ENCODE peak calls at places on chromosomes 7 and 10, in eight cellular contexts. One of them, this sample, is unnamed.

GRCh38 chr10:29151011-29151410 is 137.9 kb upstream of the LYZL1 start:
- DNase-seq in AG09309: no peak
- DNase-seq in CD8-positive, alpha-beta T cell: no peak
- DNase-seq in K562: no peak
- DNase-seq in AG10803: no peak
- DNase-seq in AG04450: no peak
- DNase-seq in heart left ventricle: no peak
- DNase-seq in fibroblast of pulmonary artery: no peak
- DNase-seq in this sample: no peak

GRCh38 chr7:149799397-149800168 is 26.2 kb upstream of the ZNF467 start:
- DNase-seq in CD8-positive, alpha-beta T cell: peak
- DNase-seq in heart left ventricle: peak
- DNase-seq in K562: peak
- DNase-seq in AG09309: no peak
- DNase-seq in fibroblast of pulmonary artery: peak
- DNase-seq in AG04450: no peak
- DNase-seq in AG10803: no peak
- DNase-seq in this sample: no peak

GRCh38 chr7:150335101-150335773 is 6.2 kb downstream of the RARRES2 start:
- DNase-seq in heart left ventricle: no peak
- DNase-seq in AG10803: peak
- DNase-seq in AG04450: peak
- DNase-seq in K562: no peak
- DNase-seq in fibroblast of pulmonary artery: peak
- DNase-seq in CD8-positive, alpha-beta T cell: no peak
- DNase-seq in AG09309: no peak
- DNase-seq in this sample: peak

GRCh38 chr7:131513245-131514061 is 43.0 kb downstream of the PODXL start:
- DNase-seq in AG10803: peak
- DNase-seq in AG09309: peak
- DNase-seq in K562: peak
- DNase-seq in AG04450: peak
- DNase-seq in fibroblast of pulmonary artery: peak
- DNase-seq in CD8-positive, alpha-beta T cell: peak
- DNase-seq in heart left ventricle: peak
- DNase-seq in this sample: peak

GRCh38 chr7:81268551-81268950 is 349.7 kb upstream of the SEMA3C start:
- DNase-seq in heart left ventricle: no peak
- DNase-seq in fibroblast of pulmonary artery: peak
- DNase-seq in AG10803: peak
- DNase-seq in K562: no peak
- DNase-seq in CD8-positive, alpha-beta T cell: no peak
- DNase-seq in AG04450: no peak
- DNase-seq in AG09309: no peak
- DNase-seq in this sample: peak

GRCh38 chr7:146115665-146116451 is 743 bp upstream of the CNTNAP2 start:
- DNase-seq in heart left ventricle: peak
- DNase-seq in CD8-positive, alpha-beta T cell: no peak
- DNase-seq in AG04450: no peak
- DNase-seq in AG10803: peak
- DNase-seq in AG09309: no peak
- DNase-seq in fibroblast of pulmonary artery: peak
- DNase-seq in K562: peak
- DNase-seq in this sample: peak

GRCh38 chr10:51367120-51367519 is 292.8 kb downstream of the PRKG1 start:
- DNase-seq in AG04450: no peak
- DNase-seq in AG09309: no peak
- DNase-seq in K562: no peak
- DNase-seq in heart left ventricle: no peak
- DNase-seq in fibroblast of pulmonary artery: no peak
- DNase-seq in AG10803: no peak
- DNase-seq in CD8-positive, alpha-beta T cell: no peak
- DNase-seq in this sample: no peak

GRCh38 chr10:7817576-7817975 is 729 bp upstream of the TAF3 start:
- DNase-seq in heart left ventricle: no peak
- DNase-seq in AG10803: no peak
- DNase-seq in CD8-positive, alpha-beta T cell: no peak
- DNase-seq in fibroblast of pulmonary artery: no peak
- DNase-seq in AG09309: no peak
- DNase-seq in AG04450: no peak
- DNase-seq in K562: no peak
- DNase-seq in this sample: no peak

GRCh38 chr10:1631282-1631681 is 106.0 kb downstream of the ADARB2 start:
- DNase-seq in fibroblast of pulmonary artery: no peak
- DNase-seq in K562: no peak
- DNase-seq in AG10803: no peak
- DNase-seq in AG09309: no peak
- DNase-seq in AG04450: no peak
- DNase-seq in CD8-positive, alpha-beta T cell: peak
- DNase-seq in heart left ventricle: no peak
- DNase-seq in this sample: no peak

GRCh38 chr7:123819001-123819400 is 26.0 kb upstream of the HYAL4 start:
- DNase-seq in CD8-positive, alpha-beta T cell: no peak
- DNase-seq in AG04450: no peak
- DNase-seq in K562: no peak
- DNase-seq in heart left ventricle: no peak
- DNase-seq in AG10803: no peak
- DNase-seq in fibroblast of pulmonary artery: no peak
- DNase-seq in AG09309: no peak
- DNase-seq in this sample: no peak

GRCh38 chr10:89838002-89838615 is 136.7 kb downstream of the KIF20B start:
- DNase-seq in fibroblast of pulmonary artery: no peak
- DNase-seq in CD8-positive, alpha-beta T cell: no peak
- DNase-seq in AG10803: no peak
- DNase-seq in heart left ventricle: no peak
- DNase-seq in AG04450: no peak
- DNase-seq in K562: no peak
- DNase-seq in AG09309: no peak
- DNase-seq in this sample: no peak

GRCh38 chr7:108454674-108455523 is 1.3 kb downstream of the NRCAM start:
- DNase-seq in CD8-positive, alpha-beta T cell: peak
- DNase-seq in AG09309: no peak
- DNase-seq in heart left ventricle: no peak
- DNase-seq in fibroblast of pulmonary artery: peak
- DNase-seq in AG10803: no peak
- DNase-seq in K562: no peak
- DNase-seq in AG04450: no peak
- DNase-seq in this sample: peak

GRCh38 chr10:95560288-95561199 is 627 bp downstream of the SORBS1 start:
- DNase-seq in AG10803: peak
- DNase-seq in heart left ventricle: peak
- DNase-seq in fibroblast of pulmonary artery: peak
- DNase-seq in AG04450: no peak
- DNase-seq in CD8-positive, alpha-beta T cell: peak
- DNase-seq in K562: no peak
- DNase-seq in AG09309: no peak
- DNase-seq in this sample: peak

GRCh38 chr10:71378341-71379117 is 18.2 kb upstream of the CDH23 start:
- DNase-seq in AG09309: no peak
- DNase-seq in fibroblast of pulmonary artery: no peak
- DNase-seq in CD8-positive, alpha-beta T cell: no peak
- DNase-seq in heart left ventricle: no peak
- DNase-seq in K562: peak
- DNase-seq in AG10803: no peak
- DNase-seq in AG04450: no peak
- DNase-seq in this sample: no peak

GRCh38 chr10:78011065-78011464 is 18.2 kb downstream of the POLR3A start:
- DNase-seq in CD8-positive, alpha-beta T cell: no peak
- DNase-seq in AG10803: no peak
- DNase-seq in fibroblast of pulmonary artery: no peak
- DNase-seq in AG04450: no peak
- DNase-seq in heart left ventricle: no peak
- DNase-seq in AG09309: no peak
- DNase-seq in K562: no peak
- DNase-seq in this sample: no peak

GRCh38 chr10:53841746-53842145 is 959.3 kb downstream of the PCDH15 start:
- DNase-seq in heart left ventricle: no peak
- DNase-seq in AG04450: no peak
- DNase-seq in K562: no peak
- DNase-seq in AG10803: no peak
- DNase-seq in fibroblast of pulmonary artery: no peak
- DNase-seq in CD8-positive, alpha-beta T cell: no peak
- DNase-seq in AG09309: no peak
- DNase-seq in this sample: no peak

GRCh38 chr7:101862280-101863220 is 45.1 kb downstream of the CUX1 start:
- DNase-seq in AG10803: no peak
- DNase-seq in fibroblast of pulmonary artery: no peak
- DNase-seq in AG04450: no peak
- DNase-seq in AG09309: no peak
- DNase-seq in K562: peak
- DNase-seq in heart left ventricle: peak
- DNase-seq in CD8-positive, alpha-beta T cell: no peak
- DNase-seq in this sample: no peak

GRCh38 chr7:17297243-17297642 is 1.2 kb upstream of the AHR start:
- DNase-seq in CD8-positive, alpha-beta T cell: no peak
- DNase-seq in K562: no peak
- DNase-seq in heart left ventricle: no peak
- DNase-seq in AG10803: no peak
- DNase-seq in AG04450: no peak
- DNase-seq in AG09309: no peak
- DNase-seq in fibroblast of pulmonary artery: no peak
- DNase-seq in this sample: no peak

GRCh38 chr7:17298840-17299476 is 506 bp downstream of the AHR start:
- DNase-seq in AG10803: no peak
- DNase-seq in AG09309: no peak
- DNase-seq in AG04450: no peak
- DNase-seq in heart left ventricle: peak
- DNase-seq in fibroblast of pulmonary artery: peak
- DNase-seq in CD8-positive, alpha-beta T cell: peak
- DNase-seq in K562: no peak
- DNase-seq in this sample: no peak

GRCh38 chr7:17300012-17300411 is 1.6 kb downstream of the AHR start:
- DNase-seq in fibroblast of pulmonary artery: no peak
- DNase-seq in CD8-positive, alpha-beta T cell: no peak
- DNase-seq in heart left ventricle: no peak
- DNase-seq in AG04450: no peak
- DNase-seq in K562: no peak
- DNase-seq in AG09309: no peak
- DNase-seq in AG10803: no peak
- DNase-seq in this sample: no peak

GRCh38 chr7:17299477-17299991 is 1.1 kb downstream of the AHR start:
- DNase-seq in AG04450: no peak
- DNase-seq in K562: no peak
- DNase-seq in fibroblast of pulmonary artery: peak
- DNase-seq in AG10803: no peak
- DNase-seq in heart left ventricle: no peak
- DNase-seq in CD8-positive, alpha-beta T cell: peak
- DNase-seq in AG09309: no peak
- DNase-seq in this sample: no peak

GRCh38 chr7:17298102-17298839 is at the start of gene AHR:
- DNase-seq in K562: no peak
- DNase-seq in CD8-positive, alpha-beta T cell: peak
- DNase-seq in heart left ventricle: peak
- DNase-seq in AG04450: peak
- DNase-seq in fibroblast of pulmonary artery: peak
- DNase-seq in AG10803: peak
- DNase-seq in AG09309: peak
- DNase-seq in this sample: peak
- TF ChIP-seq CTCF in K562: no peak
- TF ChIP-seq CTCF in CD8-positive, alpha-beta T cell: no peak
- TF ChIP-seq CTCF in heart left ventricle: no peak
- TF ChIP-seq CTCF in AG04450: no peak
- TF ChIP-seq CTCF in fibroblast of pulmonary artery: no peak
- TF ChIP-seq CTCF in AG10803: no peak
- TF ChIP-seq CTCF in AG09309: no peak
- TF ChIP-seq CTCF in this sample: no peak

DNA sequence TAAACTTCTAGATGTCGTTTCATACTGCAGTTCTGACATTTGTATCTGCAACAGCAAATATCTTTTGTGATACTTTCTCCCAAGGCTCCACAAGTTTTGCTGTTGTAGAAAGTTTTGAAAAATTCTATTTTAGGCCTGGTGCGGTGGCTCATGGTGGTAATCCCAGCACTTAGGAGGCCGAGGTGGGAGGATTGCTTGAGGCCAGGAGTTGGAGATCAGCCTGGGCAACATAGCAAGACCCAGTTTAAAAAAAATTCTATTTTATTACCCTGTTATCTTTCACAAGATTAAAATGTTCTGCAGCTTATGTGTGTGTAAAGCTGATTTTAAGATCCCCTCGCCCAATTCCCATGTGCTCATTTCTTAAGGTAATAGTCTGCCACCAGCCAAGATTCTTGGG is 1.4 kb downstream of the SND1 start:
- DNase-seq in AG09309: no peak
- DNase-seq in K562: no peak
- DNase-seq in AG10803: no peak
- DNase-seq in CD8-positive, alpha-beta T cell: no peak
- DNase-seq in heart left ventricle: no peak
- DNase-seq in AG04450: no peak
- DNase-seq in fibroblast of pulmonary artery: no peak
- DNase-seq in this sample: no peak
- H3K4me3 ChIP-seq in AG09309: peak
- H3K4me3 ChIP-seq in K562: peak
- H3K4me3 ChIP-seq in AG10803: peak
- H3K4me3 ChIP-seq in CD8-positive, alpha-beta T cell: no peak
- H3K4me3 ChIP-seq in heart left ventricle: peak
- H3K4me3 ChIP-seq in AG04450: peak
- H3K4me3 ChIP-seq in fibroblast of pulmonary artery: peak
- H3K4me3 ChIP-seq in this sample: peak

GRCh38 chr7:128957613-128958012 is 19.9 kb downstream of the IRF5 start:
- DNase-seq in K562: no peak
- DNase-seq in heart left ventricle: no peak
- DNase-seq in AG04450: no peak
- DNase-seq in AG10803: no peak
- DNase-seq in CD8-positive, alpha-beta T cell: no peak
- DNase-seq in fibroblast of pulmonary artery: no peak
- DNase-seq in AG09309: no peak
- DNase-seq in this sample: no peak

GRCh38 chr7:128954150-128954549 is 16.4 kb downstream of the IRF5 start:
- DNase-seq in heart left ventricle: no peak
- DNase-seq in CD8-positive, alpha-beta T cell: no peak
- DNase-seq in K562: no peak
- DNase-seq in AG09309: no peak
- DNase-seq in AG04450: no peak
- DNase-seq in AG10803: no peak
- DNase-seq in fibroblast of pulmonary artery: no peak
- DNase-seq in this sample: no peak

GRCh38 chr7:128959296-128959695 is 21.6 kb downstream of the IRF5 start:
- DNase-seq in CD8-positive, alpha-beta T cell: no peak
- DNase-seq in heart left ventricle: no peak
- DNase-seq in AG04450: no peak
- DNase-seq in fibroblast of pulmonary artery: no peak
- DNase-seq in K562: no peak
- DNase-seq in AG09309: no peak
- DNase-seq in AG10803: no peak
- DNase-seq in this sample: no peak

GRCh38 chr7:128955981-128956380 is 18.3 kb downstream of the IRF5 start:
- DNase-seq in AG09309: no peak
- DNase-seq in K562: no peak
- DNase-seq in AG10803: no peak
- DNase-seq in CD8-positive, alpha-beta T cell: no peak
- DNase-seq in AG04450: no peak
- DNase-seq in fibroblast of pulmonary artery: no peak
- DNase-seq in heart left ventricle: no peak
- DNase-seq in this sample: no peak

GRCh38 chr7:128954830-128955797 is 17.4 kb downstream of the IRF5 start:
- DNase-seq in heart left ventricle: no peak
- DNase-seq in K562: no peak
- DNase-seq in CD8-positive, alpha-beta T cell: no peak
- DNase-seq in AG09309: peak
- DNase-seq in AG10803: peak
- DNase-seq in AG04450: peak
- DNase-seq in fibroblast of pulmonary artery: peak
- DNase-seq in this sample: peak
- TF ChIP-seq CTCF in heart left ventricle: no peak
- TF ChIP-seq CTCF in K562: no peak
- TF ChIP-seq CTCF in CD8-positive, alpha-beta T cell: no peak
- TF ChIP-seq CTCF in AG09309: no peak
- TF ChIP-seq CTCF in AG10803: no peak
- TF ChIP-seq CTCF in AG04450: no peak
- TF ChIP-seq CTCF in fibroblast of pulmonary artery: no peak
- TF ChIP-seq CTCF in this sample: no peak

GRCh38 chr7:140316165-140316661 is 82.1 kb downstream of the SLC37A3 start:
- DNase-seq in AG10803: peak
- DNase-seq in fibroblast of pulmonary artery: peak
- DNase-seq in heart left ventricle: peak
- DNase-seq in CD8-positive, alpha-beta T cell: no peak
- DNase-seq in AG04450: peak
- DNase-seq in AG09309: peak
- DNase-seq in K562: peak
- DNase-seq in this sample: peak
- H3K4me3 ChIP-seq in AG10803: peak
- H3K4me3 ChIP-seq in fibroblast of pulmonary artery: no peak
- H3K4me3 ChIP-seq in heart left ventricle: peak
- H3K4me3 ChIP-seq in CD8-positive, alpha-beta T cell: no peak
- H3K4me3 ChIP-seq in AG04450: peak
- H3K4me3 ChIP-seq in AG09309: peak
- H3K4me3 ChIP-seq in K562: no peak
- H3K4me3 ChIP-seq in this sample: peak